ENCODE peak calls at places on chromosomes 7 and 10, in eight cellular contexts. S is tibial nerve, A is HFFc6, C is cardiac muscle cell, O is HuH-7, N is amniotic epithelial cell, E is cortex of kidney, W is brain pericyte. T is an unnamed sample.

GRCh38 chr10:48384699-48384982 is 78.2 kb downstream of the MAPK8 start:
- DNase-seq in C (peak), E (no peak), O (no peak), N (no peak), A (no peak), S (no peak), W (no peak), T (no peak)

GRCh38 chr10:132223156-132223590 is 36.4 kb downstream of the DPYSL4 start:
- DNase-seq in E (no peak), W (peak), N (peak), C (peak), S (peak), A (peak), O (peak), T (peak)

GRCh38 chr7:15104411-15105092 is 202.0 kb upstream of the DGKB start:
- DNase-seq in E (no peak), N (no peak), C (no peak), S (no peak), A (no peak), W (no peak), O (no peak), T (no peak)

GRCh38 chr7:158110034-158110590 is 477.5 kb downstream of the PTPRN2 start:
- DNase-seq in S (no peak), O (no peak), W (no peak), C (no peak), N (no peak), A (no peak), E (no peak), T (no peak)

GRCh38 chr7:30348083-30348560 is 63.7 kb downstream of the ZNRF2 start:
- DNase-seq in W (peak), E (no peak), S (no peak), N (peak), O (no peak), A (peak), C (peak), T (no peak)

GRCh38 chr7:140231779-140232491 is 55.2 kb upstream of the KDM7A start:
- DNase-seq in A (no peak), E (no peak), O (no peak), N (no peak), S (no peak), C (no peak), W (no peak), T (no peak)

GRCh38 chr7:155236386-155236785 is 61.3 kb upstream of the INSIG1 start:
- DNase-seq in A (no peak), O (no peak), S (no peak), W (no peak), E (no peak), N (no peak), C (no peak), T (no peak)

GRCh38 chr7:47799529-47799928 is 148.7 kb downstream of the PKD1L1 start:
- DNase-seq in W (no peak), O (no peak), C (no peak), S (no peak), A (no peak), N (no peak), E (no peak), T (no peak)

GRCh38 chr7:43591551-43592180 is 8.8 kb downstream of the STK17A start:
- DNase-seq in C (no peak), A (peak), N (peak), S (no peak), W (no peak), E (no peak), O (no peak), T (no peak)

GRCh38 chr7:150945171-150945852 is 32.8 kb downstream of the KCNH2 start:
- DNase-seq in A (no peak), N (no peak), C (no peak), E (no peak), O (no peak), S (peak), W (no peak), T (peak)

GRCh38 chr10:57786850-57787750 is 480.6 kb downstream of the IPMK start:
- DNase-seq in O (no peak), N (no peak), E (no peak), W (no peak), S (no peak), A (no peak), C (no peak), T (no peak)

GRCh38 chr10:614772-615582 is 74.5 kb downstream of the DIP2C start:
- DNase-seq in E (no peak), O (no peak), C (no peak), W (no peak), N (no peak), S (no peak), A (peak), T (peak)

GRCh38 chr10:55474258-55474657 is 673.2 kb upstream of the PCDH15 start:
- DNase-seq in A (no peak), C (no peak), O (no peak), W (no peak), S (no peak), E (no peak), N (no peak), T (no peak)

GRCh38 chr10:51244739-51245138 is 170.5 kb downstream of the PRKG1 start:
- DNase-seq in N (peak), E (no peak), C (peak), A (peak), S (no peak), O (no peak), W (peak), T (no peak)

GRCh38 chr7:116166167-116166566 is 44.2 kb upstream of the TES start:
- DNase-seq in N (no peak), E (no peak), W (no peak), S (no peak), O (no peak), C (no peak), A (no peak), T (no peak)

GRCh38 chr7:67758551-67758950 is 761.9 kb downstream of the TYW1 start:
- DNase-seq in A (no peak), S (no peak), C (no peak), N (no peak), E (no peak), O (no peak), W (no peak), T (no peak)

GRCh38 chr7:36291387-36292316 is 98.0 kb upstream of the ANLN start:
- DNase-seq in E (no peak), W (peak), A (peak), C (peak), S (peak), N (peak), O (peak), T (peak)

GRCh38 chr10:30052062-30052461 is 7.3 kb downstream of the JCAD start:
- DNase-seq in E (no peak), C (no peak), S (no peak), O (no peak), N (peak), A (peak), W (no peak), T (no peak)

GRCh38 chr7:17626215-17626614 is 314.1 kb downstream of the SNX13 start:
- DNase-seq in W (no peak), O (no peak), E (no peak), A (no peak), S (no peak), N (no peak), C (no peak), T (no peak)

GRCh38 chr10:114703377-114704125 is 45.5 kb upstream of the ABLIM1 start:
- DNase-seq in E (no peak), C (peak), O (peak), W (no peak), A (no peak), S (no peak), N (no peak), T (no peak)

GRCh38 chr10:113937258-113937657 is 82.8 kb downstream of the NHLRC2 start:
- DNase-seq in E (no peak), W (no peak), N (no peak), S (no peak), C (no peak), O (no peak), A (no peak), T (no peak)

GRCh38 chr10:1679821-1680650 is 57.3 kb downstream of the ADARB2 start:
- DNase-seq in W (no peak), A (no peak), E (no peak), C (no peak), S (no peak), N (no peak), O (no peak), T (peak)

GRCh38 chr7:101165958-101166602 is 711 bp upstream of the VGF start:
- DNase-seq in C (no peak), N (no peak), W (no peak), S (no peak), O (no peak), E (no peak), A (no peak), T (no peak)

GRCh38 chr10:73937333-73938020 is 26.5 kb downstream of the PLAU start:
- DNase-seq in E (no peak), A (no peak), O (no peak), C (peak), W (no peak), N (no peak), S (no peak), T (no peak)

GRCh38 chr7:146670532-146670931 is 553.9 kb downstream of the CNTNAP2 start:
- DNase-seq in O (no peak), E (no peak), C (no peak), W (no peak), A (no peak), S (no peak), N (no peak), T (no peak)

GRCh38 chr7:82109288-82109687 is 334.3 kb downstream of the CACNA2D1 start:
- DNase-seq in N (peak), A (peak), E (no peak), O (no peak), C (peak), W (no peak), S (no peak), T (no peak)

GRCh38 chr7:79531905-79532304 is 78.4 kb upstream of the MAGI2 start:
- DNase-seq in S (no peak), A (no peak), N (no peak), W (no peak), O (no peak), C (no peak), E (no peak), T (no peak)

GRCh38 chr7:115340828-115341227 is 418.9 kb downstream of the MDFIC start:
- DNase-seq in C (peak), A (peak), S (no peak), N (peak), W (no peak), E (no peak), O (no peak), T (no peak)

GRCh38 chr7:128425851-128426250 is 16.1 kb upstream of the IMPDH1 start:
- DNase-seq in O (peak), C (peak), W (no peak), A (peak), N (peak), E (no peak), S (peak), T (peak)

GRCh38 chr10:26799342-26799741 is 61.4 kb downstream of the ABI1 start:
- DNase-seq in W (no peak), N (no peak), E (no peak), C (no peak), O (no peak), S (no peak), A (no peak), T (no peak)

GRCh38 chr7:4958477-4959301 is at the start of gene MMD2:
- DNase-seq in C (no peak), E (no peak), N (no peak), A (no peak), W (no peak), S (no peak), O (no peak), T (no peak)

GRCh38 chr10:100356067-100357017 is 9.3 kb downstream of the SCD start:
- DNase-seq in E (no peak), S (no peak), O (no peak), N (peak), W (no peak), A (no peak), C (no peak), T (no peak)

GRCh38 chr7:124459101-124460052 is 306.2 kb downstream of the GPR37 start:
- DNase-seq in S (no peak), C (no peak), E (no peak), N (peak), W (no peak), A (no peak), O (peak), T (no peak)

GRCh38 chr10:75208177-75208576 is 2.4 kb upstream of the VDAC2 start:
- DNase-seq in E (no peak), C (peak), S (no peak), W (no peak), A (peak), N (peak), O (no peak), T (no peak)

GRCh38 chr7:139203992-139204391 is 27.0 kb upstream of the UBN2 start:
- DNase-seq in A (no peak), S (no peak), N (no peak), O (no peak), E (no peak), W (no peak), C (no peak), T (no peak)

GRCh38 chr7:31603076-31603475 is 83.9 kb upstream of the PPP1R17 start:
- DNase-seq in O (no peak), N (no peak), C (no peak), A (no peak), E (no peak), S (no peak), W (no peak), T (no peak)

T was measured in tibial artery.